ENCODE peak calls at places on chromosome 3, in ten cellular contexts. I is A549, X is MM.1S, R is chondrocyte, C is stomach, Z is heart right ventricle, O is fibroblast of mammary gland, F is tibial nerve, P is OCI-LY7, D is upper lobe of right lung. S is an unnamed sample.

GRCh38 chr3:159604151-159604581 is 384.5 kb upstream of the IL12A start:
- DNase-seq in I (no peak), X (no peak), R (no peak), C (no peak), Z (peak; percentile 77), O (peak; percentile 65), F (no peak), P (no peak), D (no peak), S (no peak)

GRCh38 chr3:191997093-191997492 is 536.1 kb downstream of the PYDC2 start:
- DNase-seq in I (no peak), X (no peak), R (no peak), C (no peak), Z (no peak), O (no peak), F (no peak), P (no peak), D (no peak), S (no peak)

GRCh38 chr3:55549172-55549571 is 62.1 kb upstream of the WNT5A start:
- DNase-seq in I (no peak), X (no peak), R (no peak), C (no peak), Z (no peak), O (peak; percentile 47), F (no peak), P (no peak), D (no peak), S (no peak)

GRCh38 chr3:171066216-171066615 is 39.7 kb upstream of the SLC2A2 start:
- DNase-seq in I (no peak), X (no peak), R (no peak), C (no peak), Z (no peak), O (no peak), F (no peak), P (no peak), D (no peak), S (no peak)

GRCh38 chr3:187930021-187930420 is 184.8 kb upstream of the BCL6 start:
- DNase-seq in I (no peak), X (no peak), R (no peak), C (no peak), Z (no peak), O (no peak), F (no peak), P (no peak), D (no peak), S (no peak)

GRCh38 chr3:165194477-165195135 is 1.6 kb downstream of the SLITRK3 start:
- DNase-seq in I (no peak), X (no peak), R (no peak), C (no peak), Z (no peak), O (no peak), F (no peak), P (no peak), D (no peak), S (no peak)

GRCh38 chr3:196914866-196915265 is 27.5 kb downstream of the NCBP2 start:
- DNase-seq in I (no peak), X (no peak), R (no peak), C (no peak), Z (no peak), O (no peak), F (no peak), P (no peak), D (no peak), S (no peak)

GRCh38 chr3:98808071-98808470 is 44.9 kb downstream of the ST3GAL6 start:
- DNase-seq in I (no peak), X (no peak), R (no peak), C (no peak), Z (no peak), O (no peak), F (no peak), P (no peak), D (no peak), S (no peak)

GRCh38 chr3:153287017-153287416 is 125.0 kb downstream of the RAP2B start:
- DNase-seq in I (no peak), X (no peak), R (no peak), C (no peak), Z (no peak), O (no peak), F (no peak), P (no peak), D (no peak), S (no peak)

GRCh38 chr3:153289334-153289808 is 127.3 kb downstream of the RAP2B start:
- DNase-seq in I (no peak), X (peak; percentile 41), R (no peak), C (no peak), Z (no peak), O (peak; percentile 42), F (no peak), P (no peak), D (no peak), S (no peak)

GRCh38 chr3:153293222-153293621 is 131.2 kb downstream of the RAP2B start:
- DNase-seq in I (no peak), X (no peak), R (no peak), C (no peak), Z (no peak), O (peak; percentile 87), F (no peak), P (no peak), D (no peak), S (no peak)

GRCh38 chr3:153290278-153291015 is 128.4 kb downstream of the RAP2B start:
- DNase-seq in I (peak; percentile 15), X (peak; percentile 56), R (no peak), C (no peak), Z (no peak), O (peak; percentile 23), F (no peak), P (peak; percentile 7), D (no peak), S (peak; percentile 25)

DNA sequence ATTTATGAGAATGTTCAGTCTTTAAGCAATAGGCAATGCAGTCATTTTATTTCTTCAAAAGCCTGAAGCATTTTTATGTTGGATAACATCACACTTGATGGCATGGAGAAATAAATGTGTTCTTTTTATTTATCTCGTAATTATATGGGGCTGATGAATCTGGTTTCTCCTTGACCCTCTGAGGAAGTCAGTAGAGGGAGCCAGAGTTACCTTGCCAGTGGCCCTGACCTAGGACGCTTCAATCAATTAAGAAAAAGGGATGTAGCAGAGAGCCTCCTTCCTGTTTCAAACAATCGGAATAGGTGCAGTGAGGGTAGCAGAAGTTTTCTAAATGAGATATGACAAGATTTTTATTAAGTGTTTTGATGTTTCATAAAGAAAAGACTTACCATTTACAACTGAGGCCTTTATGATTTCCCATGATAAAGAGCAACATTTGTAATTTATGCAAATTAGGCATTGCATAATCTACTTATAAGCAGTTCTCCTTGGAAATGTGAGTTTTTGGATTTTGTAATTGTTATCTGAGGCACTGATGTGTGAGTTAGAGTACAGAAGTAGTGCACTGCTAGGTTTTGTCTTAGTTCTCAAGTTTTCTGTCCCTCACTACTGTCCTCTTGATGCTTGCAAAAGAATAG is 129.1 kb downstream of the RAP2B start:
- DNase-seq in I (no peak), X (peak; percentile 70), R (no peak), C (no peak), Z (no peak), O (peak; percentile 52), F (no peak), P (peak; percentile 58), D (no peak), S (no peak)
- TF ChIP-seq CTCF in I (peak; percentile 41), X (peak; percentile 85), R (peak; percentile 68), C (peak; percentile 27), Z (peak; percentile 48), O (peak; percentile 66), F (peak; percentile 19), P (peak; percentile 83), D (peak; percentile 57), S (no peak)

DNA sequence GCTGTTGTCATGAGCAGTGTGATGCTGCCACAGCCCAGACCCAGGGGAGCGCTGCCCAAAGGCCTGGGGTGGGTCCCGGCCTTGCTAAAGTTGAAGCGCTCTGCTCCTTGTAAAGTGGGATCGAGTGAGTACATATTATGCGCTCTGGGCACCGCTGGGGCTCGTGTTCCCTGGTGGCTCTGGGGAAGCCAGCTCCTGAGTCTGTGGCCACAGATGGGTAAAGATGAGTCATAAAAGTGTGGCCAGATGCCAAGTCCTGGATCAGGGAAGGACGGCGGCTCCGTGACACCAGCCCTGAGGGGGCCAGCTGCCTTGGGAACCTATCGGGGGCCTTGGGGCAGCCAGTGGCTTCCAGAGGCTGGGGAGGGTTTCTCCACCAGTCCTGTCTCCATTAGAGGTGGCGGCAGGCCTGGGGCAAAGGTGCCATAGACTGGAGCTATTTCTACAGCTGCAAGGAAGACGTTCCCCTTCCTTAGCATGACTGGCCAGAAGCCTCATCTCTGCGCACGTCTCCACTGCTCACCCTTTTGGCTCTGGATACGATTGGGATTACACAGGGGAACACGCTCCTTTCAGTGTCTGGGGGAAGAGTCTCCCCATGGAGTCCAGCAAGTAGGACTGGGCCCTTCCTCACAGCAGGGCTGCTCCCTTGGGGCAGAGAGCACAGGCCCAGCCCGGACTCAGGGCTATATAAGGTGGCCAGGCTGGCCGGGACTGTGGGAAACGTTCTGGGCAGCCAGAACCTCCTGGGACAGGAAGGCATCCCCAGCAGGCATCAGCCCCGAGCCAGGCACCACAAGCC is 1.2 kb upstream of the ITIH4 start:
- DNase-seq in I (peak; percentile 43), X (no peak), R (no peak), C (peak; percentile 31), Z (peak; percentile 41), O (peak; percentile 79), F (peak; percentile 34), P (no peak), D (no peak), S (no peak)
- TF ChIP-seq CTCF in I (no peak), X (no peak), R (no peak), C (no peak), Z (no peak), O (no peak), F (no peak), P (no peak), D (no peak), S (no peak)

GRCh38 chr3:177358968-177359600 is 161.8 kb upstream of the TBL1XR1 start:
- DNase-seq in I (peak; percentile 29), X (peak; percentile 86), R (no peak), C (peak; percentile 41), Z (peak; percentile 45), O (no peak), F (no peak), P (peak; percentile 81), D (peak; percentile 72), S (peak; percentile 88)

GRCh38 chr3:177358085-177358967 is 161.0 kb upstream of the TBL1XR1 start:
- DNase-seq in I (peak; percentile 76), X (peak; percentile 99), R (no peak), C (peak; percentile 56), Z (peak; percentile 64), O (peak; percentile 94), F (no peak), P (peak; percentile 68), D (peak; percentile 81), S (peak; percentile 78)

GRCh38 chr3:177361042-177361938 is 164.0 kb upstream of the TBL1XR1 start:
- DNase-seq in I (no peak), X (peak; percentile 9), R (no peak), C (no peak), Z (no peak), O (no peak), F (no peak), P (peak; percentile 43), D (peak; percentile 70), S (no peak)

GRCh38 chr3:177357352-177358084 is 160.2 kb upstream of the TBL1XR1 start:
- DNase-seq in I (peak; percentile 44), X (peak; percentile 89), R (no peak), C (peak; percentile 62), Z (no peak), O (peak; percentile 90), F (no peak), P (peak; percentile 76), D (no peak), S (peak; percentile 63)

DNA sequence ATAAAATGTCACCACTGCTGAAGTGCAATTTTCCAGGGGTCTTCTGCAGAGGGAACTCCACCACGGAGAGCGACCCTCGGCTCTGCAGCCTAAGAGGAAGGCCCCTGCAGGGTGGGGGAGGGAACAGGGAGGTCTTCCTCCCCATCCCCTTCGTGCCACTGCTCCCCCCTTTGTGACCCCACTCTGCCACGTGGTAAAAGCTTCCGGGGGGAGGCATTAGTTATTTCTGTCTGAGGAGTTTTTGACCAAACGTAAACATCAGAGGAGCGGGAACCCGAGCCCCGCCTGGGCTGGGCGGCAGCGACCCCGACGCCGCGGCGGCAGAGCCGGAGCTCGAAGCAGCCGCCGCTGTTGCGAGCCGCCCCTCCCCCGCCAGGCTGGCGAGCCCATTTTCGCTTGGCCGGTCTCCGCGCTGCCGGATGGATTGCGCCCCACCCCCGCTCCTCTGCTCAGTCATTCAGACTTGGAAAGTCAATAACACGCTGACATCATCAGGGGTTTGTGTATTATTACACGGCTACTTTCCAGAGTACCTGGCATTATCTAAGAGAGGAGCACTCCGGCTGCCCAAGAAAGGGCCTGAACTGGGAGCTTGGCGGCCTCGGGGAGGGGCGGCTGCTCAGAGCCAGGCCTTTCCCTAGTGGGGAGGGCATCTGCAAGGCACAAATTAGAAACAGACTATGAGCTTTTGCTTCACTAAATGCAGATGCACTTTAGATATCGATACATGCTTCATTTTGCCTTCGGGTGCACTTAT is 162.5 kb upstream of the TBL1XR1 start:
- DNase-seq in I (peak; percentile 93), X (peak; percentile 100), R (peak; percentile 96), C (peak; percentile 96), Z (peak; percentile 96), O (peak; percentile 99), F (peak; percentile 93), P (peak; percentile 99), D (peak; percentile 96), S (peak; percentile 98)
- TF ChIP-seq CTCF in I (no peak), X (no peak), R (peak; percentile 34), C (no peak), Z (peak; percentile 19), O (no peak), F (no peak), P (peak; percentile 22), D (no peak), S (no peak)

GRCh38 chr3:118766306-118766669 is 268.4 kb downstream of the IGSF11 start:
- DNase-seq in I (no peak), X (no peak), R (no peak), C (no peak), Z (no peak), O (no peak), F (no peak), P (no peak), D (no peak), S (no peak)

GRCh38 chr3:118765636-118766305 is 268.9 kb downstream of the IGSF11 start:
- DNase-seq in I (no peak), X (no peak), R (no peak), C (no peak), Z (no peak), O (no peak), F (no peak), P (no peak), D (no peak), S (no peak)

GRCh38 chr3:118755402-118755801 is 279.2 kb downstream of the IGSF11 start:
- DNase-seq in I (no peak), X (no peak), R (no peak), C (no peak), Z (no peak), O (no peak), F (no peak), P (no peak), D (no peak), S (no peak)

DNA sequence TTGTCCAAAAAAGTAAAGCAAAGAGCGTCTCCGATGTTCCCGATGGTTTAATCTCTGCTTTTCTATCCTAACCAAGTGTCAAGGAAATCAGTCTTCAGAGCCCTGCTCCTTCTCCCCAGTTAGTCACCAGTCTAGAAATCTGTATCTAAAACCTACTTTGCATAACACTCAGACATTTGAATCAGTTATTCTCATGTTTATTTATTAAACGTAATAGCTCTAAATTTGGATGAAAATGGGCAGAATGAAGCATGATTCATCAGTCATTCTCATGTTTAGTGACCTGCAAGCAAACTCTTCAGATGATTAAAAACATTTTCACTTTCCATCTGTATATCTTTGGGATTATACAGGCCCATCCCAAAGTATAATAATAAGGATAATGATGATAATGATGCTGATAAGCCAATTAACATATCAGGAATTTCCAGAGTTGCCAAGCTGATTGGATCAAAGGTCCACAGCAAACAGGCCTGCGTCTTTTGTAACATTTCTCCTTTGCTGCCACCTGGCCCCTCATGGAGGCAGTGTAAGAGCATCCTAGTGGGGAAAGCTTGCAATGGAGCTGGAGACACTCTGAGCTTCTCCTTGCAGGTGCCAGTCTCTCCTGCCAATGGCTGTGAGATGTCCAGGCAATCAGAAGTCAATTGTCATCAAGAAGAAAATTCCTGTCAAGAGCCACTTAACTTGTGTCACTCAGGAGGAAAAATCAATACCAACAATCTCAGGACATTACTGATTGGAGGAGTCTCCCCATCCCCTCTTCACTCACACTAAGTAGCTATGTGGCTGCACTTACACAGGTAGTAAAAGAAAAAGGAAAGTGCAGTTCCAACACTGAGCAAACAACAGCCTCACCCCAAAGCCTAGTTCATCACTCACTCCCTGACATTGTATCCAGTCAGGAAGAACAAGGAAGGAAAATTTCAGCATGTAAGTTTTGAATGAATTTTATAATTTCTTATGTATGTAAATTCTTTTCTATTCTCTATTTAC is 273.7 kb downstream of the IGSF11 start:
- DNase-seq in I (no peak), X (no peak), R (no peak), C (no peak), Z (no peak), O (no peak), F (no peak), P (no peak), D (no peak), S (no peak)
- TF ChIP-seq CTCF in I (no peak), X (no peak), R (no peak), C (no peak), Z (no peak), O (no peak), F (no peak), P (no peak), D (no peak), S (no peak)